ENCODE peak calls at places on chromosomes 5 and 9, in four cellular contexts. J is WTC11, U is HEK293T, M is HepG2. G is an unnamed sample.
A peak's percentile ranks its signal among the peaks of the same experiment; 100 is the strongest.

GRCh38 chr5:139696894-139697658 is 48.9 kb downstream of the CXXC5 start:
- DNase-seq in U (no peak), J (peak; percentile 77), M (peak; percentile 70), G (peak; percentile 93)

GRCh38 chr5:143108498-143109128 is 294.9 kb downstream of the NR3C1 start:
- DNase-seq in M (peak; percentile 39), J (no peak), U (no peak), G (no peak)

GRCh38 chr5:10261065-10261464 is 11.0 kb downstream of the CCT5 start:
- DNase-seq in U (no peak), J (no peak), M (no peak), G (no peak)

GRCh38 chr9:94746541-94747505 is 20.3 kb downstream of the AOPEP start:
- DNase-seq in U (no peak), M (peak; percentile 40), J (no peak), G (no peak)

GRCh38 chr5:140926903-140927573 is 939 bp downstream of the PCDHAC1 start:
- DNase-seq in M (no peak), J (peak; percentile 61), U (no peak), G (no peak)

GRCh38 chr5:173764321-173765029 is 123.7 kb upstream of the CPEB4 start:
- DNase-seq in U (peak; percentile 74), J (no peak), M (peak; percentile 88), G (peak; percentile 81)

GRCh38 chr9:114250235-114250568 is 72.7 kb upstream of the ORM1 start:
- DNase-seq in U (no peak), J (no peak), M (no peak), G (no peak)

GRCh38 chr5:133460172-133460758 is 152.1 kb downstream of the FSTL4 start:
- DNase-seq in M (no peak), J (peak; percentile 80), U (peak; percentile 68), G (peak; percentile 69)

GRCh38 chr5:9534881-9535517 is 10.9 kb downstream of the SEMA5A start:
- DNase-seq in U (no peak), J (no peak), M (no peak), G (no peak)

GRCh38 chr5:180797256-180798192 is 5.1 kb downstream of the MGAT1 start:
- DNase-seq in J (no peak), M (no peak), U (no peak), G (peak; percentile 68)

GRCh38 chr9:70534058-70534457 is 119.6 kb upstream of the KLF9 start:
- DNase-seq in J (no peak), M (no peak), U (no peak), G (no peak)

GRCh38 chr9:14654932-14655331 is 38.3 kb downstream of the ZDHHC21 start:
- DNase-seq in U (no peak), M (no peak), J (no peak), G (no peak)

GRCh38 chr5:177553671-177554429 is 513 bp downstream of the FAM193B start:
- DNase-seq in U (peak; percentile 71), J (peak; percentile 45), M (no peak), G (peak; percentile 65)

GRCh38 chr5:116546743-116547124 is 27.9 kb downstream of the SEMA6A start:
- DNase-seq in U (no peak), J (no peak), M (no peak), G (no peak)

GRCh38 chr5:142245776-142246175 is 79.0 kb downstream of the SPRY4 start:
- DNase-seq in J (no peak), U (no peak), M (no peak), G (no peak)

GRCh38 chr5:158967566-158967965 is 132.2 kb downstream of the EBF1 start:
- DNase-seq in M (no peak), U (no peak), J (no peak), G (no peak)

GRCh38 chr5:9519537-9519936 is 26.3 kb downstream of the SEMA5A start:
- DNase-seq in U (no peak), M (no peak), J (no peak), G (no peak)

GRCh38 chr5:2832394-2832793 is 80.9 kb upstream of the IRX2 start:
- DNase-seq in U (no peak), M (no peak), J (peak; percentile 31), G (no peak)

GRCh38 chr5:173703466-173703865 is 87.0 kb upstream of the BOD1 start:
- DNase-seq in M (no peak), J (no peak), U (no peak), G (peak; percentile 29)

GRCh38 chr9:3929345-3930150 is 370.3 kb downstream of the GLIS3 start:
- DNase-seq in U (no peak), J (no peak), M (no peak), G (no peak)

GRCh38 chr5:168557389-168557788 is 21.8 kb downstream of the PANK3 start:
- DNase-seq in U (no peak), J (no peak), M (no peak), G (no peak)

GRCh38 chr9:100639851-100640250 is 62.0 kb downstream of the CAVIN4 start:
- DNase-seq in U (no peak), M (no peak), J (no peak), G (no peak)

GRCh38 chr9:6763244-6763643 is 5.5 kb downstream of the KDM4C start:
- DNase-seq in U (no peak), M (no peak), J (no peak), G (no peak)

GRCh38 chr5:96321371-96321770 is 111.7 kb downstream of the PCSK1 start:
- DNase-seq in U (no peak), J (no peak), M (no peak), G (no peak)

GRCh38 chr5:164763211-164763610 is 1257.8 kb downstream of the MAT2B start:
- DNase-seq in J (no peak), U (no peak), M (no peak), G (no peak)

GRCh38 chr9:14945351-14945750 is 35.1 kb upstream of the FREM1 start:
- DNase-seq in M (no peak), J (no peak), U (no peak), G (no peak)

GRCh38 chr5:177509361-177509951 is at the start of gene DOK3:
- DNase-seq in M (no peak), J (no peak), U (no peak), G (peak; percentile 66)

GRCh38 chr5:124790895-124791732 is 44.7 kb upstream of the ZNF608 start:
- DNase-seq in J (no peak), U (peak; percentile 46), M (no peak), G (no peak)

GRCh38 chr9:84857224-84857623 is 187.7 kb downstream of the NTRK2 start:
- DNase-seq in U (no peak), M (no peak), J (no peak), G (no peak)

GRCh38 chr5:132812949-132813598 is at the start of gene SOWAHA:
- DNase-seq in J (peak; percentile 63), M (no peak), U (peak; percentile 67), G (no peak)

GRCh38 chr9:134136117-134136996 is 475 bp downstream of the WDR5 start:
- DNase-seq in J (peak; percentile 44), U (peak; percentile 46), M (no peak), G (peak; percentile 92)

GRCh38 chr9:121688681-121689080 is 37.2 kb downstream of the DAB2IP start:
- DNase-seq in J (no peak), M (no peak), U (no peak), G (no peak)

GRCh38 chr5:68834486-68834885 is 259.3 kb upstream of the SLC30A5 start:
- DNase-seq in M (no peak), J (no peak), U (no peak), G (no peak)

GRCh38 chr5:68843600-68844342 is 250.0 kb upstream of the SLC30A5 start:
- DNase-seq in U (no peak), M (no peak), J (no peak), G (no peak)

GRCh38 chr5:68839019-68839552 is 254.7 kb upstream of the SLC30A5 start:
- DNase-seq in M (no peak), J (no peak), U (no peak), G (no peak)

DNA sequence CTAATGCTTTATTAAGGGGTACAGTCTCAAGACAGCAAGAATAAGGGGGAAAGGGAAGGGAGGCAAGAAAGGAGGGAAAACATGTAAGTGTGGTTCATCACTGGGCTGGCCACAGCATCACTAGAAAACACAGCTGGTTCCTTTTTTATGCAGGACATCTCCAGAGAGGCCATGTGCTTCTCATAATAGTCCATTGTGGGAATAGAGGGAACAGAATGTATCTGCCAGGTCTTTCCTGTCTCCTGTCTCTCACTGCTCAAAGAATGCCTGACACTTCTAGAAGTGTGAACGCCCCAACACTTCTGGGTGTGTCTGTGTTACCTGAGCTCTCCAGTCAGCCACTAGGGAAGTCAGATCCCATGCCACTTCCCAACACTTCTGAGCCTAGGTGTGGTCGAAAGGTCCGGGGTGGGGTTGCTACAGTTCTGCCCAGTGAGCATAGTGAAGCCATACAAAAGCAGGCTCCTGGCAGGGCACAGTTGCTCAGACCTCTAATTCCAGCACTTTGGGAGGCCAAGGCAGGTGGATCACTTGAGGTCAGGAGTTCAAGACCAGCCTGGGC is 255.6 kb upstream of the SLC30A5 start:
- DNase-seq in U (no peak), J (no peak), M (no peak), G (no peak)
- TF ChIP-seq ELF4 in U (no peak), J (no peak), M (no peak), G (no peak)

DNA sequence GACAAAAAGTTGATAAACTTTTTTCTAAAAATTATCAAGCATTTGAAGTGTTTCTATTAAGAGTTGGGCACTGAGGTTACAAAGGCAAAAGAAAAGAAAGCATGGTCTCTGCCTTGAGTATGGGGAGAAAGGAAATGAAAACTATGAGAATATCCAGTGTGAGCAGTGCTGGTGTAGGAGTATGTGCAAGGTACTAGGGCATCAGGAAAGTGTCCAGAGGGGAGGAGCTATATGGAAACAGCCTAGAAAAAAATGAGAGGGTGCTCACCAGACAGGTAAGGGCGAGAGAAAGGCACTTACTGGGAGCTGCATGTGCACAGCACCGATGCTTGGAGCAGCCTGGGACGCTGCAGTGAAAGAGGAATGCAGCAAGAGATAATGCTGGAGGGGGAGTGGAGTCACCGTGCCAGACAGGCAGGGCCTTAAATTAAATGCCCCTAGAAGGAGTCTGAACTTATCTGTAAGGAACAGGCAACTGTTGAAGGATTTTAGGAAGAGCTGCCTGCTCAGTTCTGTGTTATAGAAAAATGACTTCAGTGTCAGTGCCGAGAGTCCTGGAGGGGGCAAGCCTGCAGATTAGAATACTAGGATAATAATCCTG is 14.1 kb downstream of the MCC start:
- DNase-seq in M (no peak), U (no peak), J (no peak), G (no peak)
- TF ChIP-seq ELF4 in M (no peak), U (no peak), J (no peak), G (no peak)

GRCh38 chr5:150590979-150591411 is 49.5 kb upstream of the SYNPO start:
- DNase-seq in J (peak; percentile 33), M (no peak), U (no peak), G (no peak)
- TF ChIP-seq ELF4 in J (no peak), M (no peak), U (no peak), G (no peak)

GRCh38 chr5:19886123-19886921 is 101.7 kb downstream of the CDH18 start:
- DNase-seq in U (no peak), J (no peak), M (no peak), G (no peak)
- TF ChIP-seq ELF4 in U (no peak), J (no peak), M (no peak), G (no peak)

DNA sequence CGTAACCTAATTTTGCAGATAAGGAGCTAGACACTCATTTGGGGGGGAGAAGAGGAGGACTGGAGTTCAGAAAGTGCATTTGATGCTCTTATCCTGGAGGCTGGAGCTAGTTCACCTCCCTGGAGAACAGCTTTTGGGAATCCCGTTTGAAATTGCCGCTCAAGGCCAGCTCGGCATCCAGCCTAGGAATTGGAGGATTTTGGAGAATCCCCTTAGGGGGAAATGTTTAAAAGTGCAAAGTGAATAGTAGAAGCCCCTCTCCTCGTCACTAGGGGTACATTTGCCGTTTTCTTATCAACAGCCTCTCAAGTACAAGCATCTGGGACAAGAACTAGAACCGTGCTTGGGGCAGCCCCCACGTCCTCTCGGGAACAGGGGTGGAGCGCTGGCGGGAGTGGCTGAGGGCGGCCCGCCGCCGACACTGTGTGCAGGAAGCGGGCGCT is 1.3 kb upstream of the CNOT8 start:
- DNase-seq in J (no peak), M (no peak), U (no peak), G (peak; percentile 73)
- TF ChIP-seq ELF4 in J (no peak), M (no peak), U (no peak), G (no peak)